ENCODE peak calls at places on chromosome 2, in five cellular contexts. W, T, U, F and K are unnamed samples.

GRCh38 chr2:42823744-42824453 is 31.5 kb upstream of the HAAO start:
- DNase-seq in W (no peak), T (no peak), U (no peak), F (no peak), K (no peak)

GRCh38 chr2:102010767-102011351 is 19.1 kb downstream of the IL1R2 start:
- DNase-seq in W (no peak), T (no peak), U (no peak), F (no peak), K (no peak)

GRCh38 chr2:200199005-200199404 is 107.5 kb upstream of the SPATS2L start:
- DNase-seq in W (no peak), T (no peak), U (no peak), F (no peak), K (peak; percentile 11)

GRCh38 chr2:179751184-179751809 is 110.1 kb downstream of the ZNF385B start:
- DNase-seq in W (no peak), T (peak; percentile 18), U (no peak), F (no peak), K (peak; percentile 10)

GRCh38 chr2:105796791-105797190 is 52.1 kb downstream of the NCK2 start:
- DNase-seq in W (no peak), T (no peak), U (no peak), F (no peak), K (no peak)

GRCh38 chr2:229169751-229170150 is 101.3 kb downstream of the PID1 start:
- DNase-seq in W (no peak), T (no peak), U (no peak), F (no peak), K (no peak)

GRCh38 chr2:234446404-234447076 is 50.3 kb downstream of the ARL4C start:
- DNase-seq in W (peak; percentile 66), T (no peak), U (peak; percentile 78), F (peak; percentile 52), K (peak; percentile 92)

GRCh38 chr2:217695033-217695520 is 307.7 kb downstream of the TNS1 start:
- DNase-seq in W (no peak), T (peak; percentile 99), U (no peak), F (no peak), K (no peak)

GRCh38 chr2:118130385-118130784 is 42.1 kb downstream of the INSIG2 start:
- DNase-seq in W (no peak), T (no peak), U (no peak), F (no peak), K (no peak)

GRCh38 chr2:62597323-62597722 is 91.3 kb upstream of the TMEM17 start:
- DNase-seq in W (no peak), T (peak; percentile 36), U (no peak), F (no peak), K (no peak)

GRCh38 chr2:181738074-181738473 is 57.8 kb upstream of the NEUROD1 start:
- DNase-seq in W (no peak), T (no peak), U (no peak), F (no peak), K (no peak)

GRCh38 chr2:187138240-187138639 is 289.3 kb upstream of the ZSWIM2 start:
- DNase-seq in W (no peak), T (peak; percentile 43), U (no peak), F (no peak), K (peak; percentile 37)

GRCh38 chr2:223591596-223591995 is 10.6 kb downstream of the SCG2 start:
- DNase-seq in W (no peak), T (peak; percentile 43), U (no peak), F (no peak), K (no peak)

GRCh38 chr2:151570191-151570590 is 160.5 kb downstream of the RIF1 start:
- DNase-seq in W (no peak), T (no peak), U (no peak), F (no peak), K (no peak)

GRCh38 chr2:232352511-232353091 is 25.9 kb upstream of the ALPP start:
- DNase-seq in W (no peak), T (no peak), U (no peak), F (no peak), K (no peak)

GRCh38 chr2:120877409-120877808 is 141.7 kb downstream of the GLI2 start:
- DNase-seq in W (no peak), T (no peak), U (no peak), F (no peak), K (no peak)

GRCh38 chr2:25567406-25567805 is 106.0 kb downstream of the DTNB start:
- DNase-seq in W (no peak), T (peak; percentile 47), U (peak; percentile 34), F (no peak), K (peak; percentile 70)

GRCh38 chr2:96625571-96626552 is 12.2 kb downstream of the KANSL3 start:
- DNase-seq in W (no peak), T (no peak), U (no peak), F (no peak), K (no peak)

GRCh38 chr2:218031771-218032257 is 29.0 kb upstream of the TNS1 start:
- DNase-seq in W (no peak), T (no peak), U (no peak), F (no peak), K (no peak)